ENCODE peak calls at places on chromosome 16, in ten cellular contexts. Q is activated T-helper 1 cell treated with Interleukin-2 at 50 U/mL for 16 hours; E is NCI-H2171 treated with DMSO at 0.1 percent for 48 hours; T is SHP77 treated with DMSO at 0.1 percent for 48 hours; G is activated T-cell treated with anti-CD3 and anti-CD28 coated beads for 48 hours; I is mesothelial cell of epicardium; P is IMR-90; U is astrocyte of the spinal cord; C is NCI-H524; W is activated CD4-positive, CD25-positive, alpha-beta regulatory T cell treated with anti-CD3 and anti-CD28 coated beads, Interleukin-2, amount 50 U/mL, for 16 hours. A is an unnamed sample.

GRCh38 chr16:79267781-79268180 is 332.8 kb downstream of the MAF start:
- DNase-seq in P (no peak), U (no peak), I (no peak), E (no peak), G (peak), C (no peak), W (no peak), Q (peak), T (no peak), A (no peak)

GRCh38 chr16:3575491-3575890 is 1.7 kb downstream of the NLRC3 start:
- DNase-seq in U (no peak), C (no peak), P (no peak), E (no peak), G (no peak), W (no peak), T (no peak), I (no peak), Q (no peak), A (no peak)

GRCh38 chr16:86214326-86215232 is 295.7 kb upstream of the FOXF1 start:
- DNase-seq in E (no peak), C (no peak), Q (no peak), W (no peak), T (no peak), U (no peak), G (no peak), I (peak), P (peak), A (no peak)

GRCh38 chr16:797120-797420 is 3.5 kb downstream of the GNG13 start:
- DNase-seq in G (no peak), W (no peak), Q (no peak), U (no peak), E (no peak), P (no peak), C (no peak), I (no peak), T (no peak), A (no peak)

GRCh38 chr16:22235839-22236745 is 30.0 kb downstream of the EEF2K start:
- DNase-seq in P (no peak), Q (no peak), I (no peak), U (no peak), T (no peak), G (no peak), C (no peak), E (no peak), W (no peak), A (no peak)

GRCh38 chr16:89828199-89828869 is at the start of gene SPIRE2:
- DNase-seq in C (no peak), P (peak), Q (peak), T (no peak), W (no peak), E (peak), I (peak), U (peak), G (peak), A (no peak)

GRCh38 chr16:66717776-66718175 is 21.2 kb upstream of the CMTM4 start:
- DNase-seq in P (no peak), U (no peak), W (no peak), I (no peak), G (no peak), Q (no peak), T (no peak), C (no peak), E (no peak), A (no peak)

GRCh38 chr16:3640632-3641501 is 13.6 kb upstream of the DNASE1 start:
- DNase-seq in I (peak), U (no peak), G (no peak), C (no peak), W (no peak), T (no peak), E (no peak), Q (no peak), P (no peak), A (no peak)

GRCh38 chr16:83738926-83739503 is 68.8 kb upstream of the HSBP1 start:
- DNase-seq in E (no peak), C (no peak), U (peak), P (peak), G (no peak), I (no peak), T (no peak), Q (no peak), W (no peak), A (no peak)

GRCh38 chr16:12188674-12189249 is 212.2 kb downstream of the SNX29 start:
- DNase-seq in C (peak), G (no peak), Q (no peak), E (peak), T (peak), W (no peak), I (no peak), U (no peak), P (no peak), A (peak)

GRCh38 chr16:82368041-82368440 is 198.0 kb upstream of the MPHOSPH6 start:
- DNase-seq in T (no peak), I (no peak), E (peak), C (no peak), G (no peak), P (peak), U (no peak), Q (no peak), W (no peak), A (no peak)

GRCh38 chr16:48232459-48233040 is 11.6 kb upstream of the LONP2 start:
- DNase-seq in P (peak), T (no peak), W (no peak), G (no peak), Q (no peak), E (no peak), U (no peak), I (no peak), C (no peak), A (no peak)

GRCh38 chr16:78444-79145 is 570 bp downstream of the MPG start:
- DNase-seq in T (no peak), I (peak), W (no peak), P (peak), G (no peak), Q (no peak), E (peak), C (no peak), U (peak), A (no peak)

GRCh38 chr16:69523571-69523970 is 42.2 kb upstream of the NFAT5 start:
- DNase-seq in T (no peak), W (no peak), P (no peak), C (no peak), E (no peak), Q (no peak), I (no peak), G (no peak), U (no peak), A (no peak)

GRCh38 chr16:17277981-17278381 is 192.8 kb downstream of the XYLT1 start:
- DNase-seq in U (no peak), Q (no peak), G (no peak), P (peak), W (no peak), C (peak), I (no peak), E (no peak), T (no peak), A (no peak)

GRCh38 chr16:23691483-23692189 is 12.9 kb downstream of the PLK1 start:
- DNase-seq in T (no peak), I (no peak), W (no peak), Q (no peak), E (no peak), G (no peak), C (no peak), P (no peak), U (peak), A (peak)

GRCh38 chr16:24445216-24445615 is 94.2 kb upstream of the RBBP6 start:
- DNase-seq in I (no peak), C (no peak), P (no peak), U (no peak), T (no peak), E (no peak), G (no peak), Q (no peak), W (no peak), A (no peak)

GRCh38 chr16:21104124-21104860 is 46.4 kb downstream of the DNAH3 start:
- DNase-seq in E (no peak), P (peak), I (no peak), U (peak), T (peak), Q (no peak), C (peak), G (no peak), W (no peak), A (peak)

GRCh38 chr16:19110537-19111391 is 3.0 kb upstream of the ITPRIPL2 start:
- DNase-seq in W (no peak), U (no peak), T (no peak), G (no peak), Q (no peak), E (no peak), C (no peak), I (no peak), P (no peak), A (no peak)

GRCh38 chr16:3188925-3189825 is 1.2 kb downstream of the OR1F1 start:
- DNase-seq in W (no peak), G (peak), I (peak), C (peak), T (no peak), P (peak), U (peak), Q (no peak), E (peak), A (no peak)

GRCh38 chr16:84013787-84014569 is 28.6 kb downstream of the SLC38A8 start:
- DNase-seq in W (no peak), G (peak), T (peak), P (peak), U (peak), E (peak), Q (peak), I (peak), C (no peak), A (peak)